ENCODE peak calls at places on chromosome 17, in seven cellular contexts. X, E, M, C, G, R and K are unnamed samples.

GRCh38 chr17:69607162-69607834 is 192.8 kb downstream of the MAP2K6 start:
- DNase-seq in X (peak), R (peak), M (peak), G (peak), C (no peak), E (peak), K (peak)

GRCh38 chr17:44187131-44187899 is 543 bp downstream of the TMUB2 start:
- DNase-seq in M (no peak), C (no peak), E (no peak), X (peak), G (no peak), R (no peak), K (no peak)

GRCh38 chr17:76384222-76384986 is at the start of gene SPHK1:
- DNase-seq in G (peak), R (peak), M (peak), E (no peak), X (peak), C (peak), K (peak)

GRCh38 chr17:6753565-6753964 is 2.3 kb upstream of the XAF1 start:
- DNase-seq in M (peak), R (no peak), X (no peak), E (no peak), G (peak), C (no peak), K (peak)

GRCh38 chr17:19590912-19591551 is 57.4 kb downstream of the SLC47A1 start:
- DNase-seq in R (no peak), C (no peak), E (no peak), G (peak), X (no peak), M (no peak), K (no peak)

GRCh38 chr17:44637066-44637465 is 19.2 kb upstream of the MEIOC start:
- DNase-seq in X (no peak), R (no peak), G (no peak), E (no peak), M (no peak), C (no peak), K (no peak)

GRCh38 chr17:44627513-44627912 is 28.8 kb upstream of the MEIOC start:
- DNase-seq in R (no peak), M (no peak), G (no peak), C (no peak), X (no peak), E (no peak), K (no peak)

GRCh38 chr17:40471856-40472732 is 28.8 kb downstream of the IGFBP4 start:
- DNase-seq in M (no peak), R (no peak), G (no peak), C (no peak), E (no peak), X (no peak), K (no peak)

GRCh38 chr17:5355416-5356129 is 63.9 kb downstream of the NUP88 start:
- DNase-seq in C (no peak), G (no peak), X (no peak), R (no peak), M (no peak), E (no peak), K (no peak)

GRCh38 chr17:35548978-35549377 is 11.5 kb upstream of the SLFN12L start:
- DNase-seq in G (no peak), X (no peak), M (no peak), R (no peak), C (no peak), E (no peak), K (no peak)

GRCh38 chr17:68771867-68772515 is 170.8 kb upstream of the FAM20A start:
- DNase-seq in X (peak), C (no peak), G (peak), E (no peak), M (peak), R (no peak), K (peak)